ENCODE peak calls at places on chromosome 14, in nine cellular contexts. One of them, this sample, is unnamed.

GRCh38 chr14:28294834-28295440 is 471.6 kb upstream of the FOXG1 start:
- DNase-seq in right cardiac atrium: peak
- DNase-seq in hypothalamus: no peak
- DNase-seq in astrocyte of the cerebellum: no peak
- DNase-seq in Kasumi-1: peak
- DNase-seq in AG08395: no peak
- DNase-seq in NCI-H2171 treated with DMSO at 0.1 percent for 48 hours: peak
- DNase-seq in mesendoderm: peak
- DNase-seq in T follicular helper cell: no peak
- DNase-seq in this sample: peak

GRCh38 chr14:96038920-96039632 is at the start of gene C14orf132:
- DNase-seq in astrocyte of the cerebellum: no peak
- DNase-seq in Kasumi-1: no peak
- DNase-seq in AG08395: peak
- DNase-seq in hypothalamus: no peak
- DNase-seq in T follicular helper cell: no peak
- DNase-seq in right cardiac atrium: peak
- DNase-seq in NCI-H2171 treated with DMSO at 0.1 percent for 48 hours: peak
- DNase-seq in mesendoderm: peak
- DNase-seq in this sample: peak

GRCh38 chr14:96299441-96299840 is 43.4 kb downstream of the BDKRB1 start:
- DNase-seq in hypothalamus: no peak
- DNase-seq in mesendoderm: no peak
- DNase-seq in NCI-H2171 treated with DMSO at 0.1 percent for 48 hours: no peak
- DNase-seq in right cardiac atrium: no peak
- DNase-seq in Kasumi-1: no peak
- DNase-seq in AG08395: no peak
- DNase-seq in T follicular helper cell: no peak
- DNase-seq in astrocyte of the cerebellum: no peak
- DNase-seq in this sample: no peak

GRCh38 chr14:65360144-65360784 is 52.3 kb upstream of the FUT8 start:
- DNase-seq in right cardiac atrium: no peak
- DNase-seq in AG08395: no peak
- DNase-seq in NCI-H2171 treated with DMSO at 0.1 percent for 48 hours: no peak
- DNase-seq in astrocyte of the cerebellum: no peak
- DNase-seq in hypothalamus: no peak
- DNase-seq in Kasumi-1: no peak
- DNase-seq in mesendoderm: no peak
- DNase-seq in T follicular helper cell: no peak
- DNase-seq in this sample: no peak

GRCh38 chr14:69281450-69282169 is 21.7 kb downstream of the GALNT16 start:
- DNase-seq in NCI-H2171 treated with DMSO at 0.1 percent for 48 hours: peak
- DNase-seq in AG08395: no peak
- DNase-seq in mesendoderm: no peak
- DNase-seq in hypothalamus: no peak
- DNase-seq in right cardiac atrium: no peak
- DNase-seq in astrocyte of the cerebellum: no peak
- DNase-seq in T follicular helper cell: no peak
- DNase-seq in Kasumi-1: no peak
- DNase-seq in this sample: no peak

GRCh38 chr14:77022219-77022852 is 6.2 kb downstream of the IRF2BPL start:
- DNase-seq in astrocyte of the cerebellum: no peak
- DNase-seq in T follicular helper cell: no peak
- DNase-seq in mesendoderm: no peak
- DNase-seq in hypothalamus: no peak
- DNase-seq in AG08395: no peak
- DNase-seq in Kasumi-1: no peak
- DNase-seq in right cardiac atrium: no peak
- DNase-seq in NCI-H2171 treated with DMSO at 0.1 percent for 48 hours: peak
- DNase-seq in this sample: no peak

GRCh38 chr14:74703043-74703442 is 9.8 kb downstream of the AREL1 start:
- DNase-seq in right cardiac atrium: no peak
- DNase-seq in Kasumi-1: no peak
- DNase-seq in mesendoderm: no peak
- DNase-seq in hypothalamus: no peak
- DNase-seq in NCI-H2171 treated with DMSO at 0.1 percent for 48 hours: no peak
- DNase-seq in astrocyte of the cerebellum: no peak
- DNase-seq in AG08395: no peak
- DNase-seq in T follicular helper cell: no peak
- DNase-seq in this sample: no peak

GRCh38 chr14:96166475-96167223 is 38.0 kb upstream of the BDKRB2 start:
- DNase-seq in hypothalamus: no peak
- DNase-seq in T follicular helper cell: no peak
- DNase-seq in mesendoderm: no peak
- DNase-seq in right cardiac atrium: no peak
- DNase-seq in astrocyte of the cerebellum: no peak
- DNase-seq in NCI-H2171 treated with DMSO at 0.1 percent for 48 hours: no peak
- DNase-seq in Kasumi-1: no peak
- DNase-seq in AG08395: no peak
- DNase-seq in this sample: peak